ENCODE peak calls at places on chromosomes 1 and 21, in four cellular contexts. Q is NCI-H2107; P is AG04450; T is effector memory CD4-positive, alpha-beta T cell. H is an unnamed sample.

GRCh38 chr1:112706505-112707216 is at the start of gene RHOC:
- DNase-seq in T (peak; percentile 23), P (no peak), Q (no peak), H (no peak)

GRCh38 chr1:27398405-27399149 is 6.2 kb downstream of the GPR3 start:
- DNase-seq in Q (no peak), P (no peak), T (no peak), H (no peak)

GRCh38 chr1:19452221-19452663 is 33.1 kb downstream of the CAPZB start:
- DNase-seq in Q (no peak), T (no peak), P (no peak), H (no peak)

GRCh38 chr1:95067069-95067468 is 5.7 kb downstream of the ALG14 start:
- DNase-seq in P (no peak), T (no peak), Q (peak; percentile 37), H (no peak)

GRCh38 chr1:227712648-227713047 is 22.5 kb downstream of the JMJD4 start:
- DNase-seq in T (no peak), Q (no peak), P (no peak), H (no peak)

GRCh38 chr1:53575948-53576305 is 116.7 kb downstream of the DMRTB1 start:
- DNase-seq in P (no peak), T (no peak), Q (no peak), H (no peak)

GRCh38 chr1:72051538-72051937 is 230.8 kb downstream of the NEGR1 start:
- DNase-seq in P (no peak), Q (no peak), T (no peak), H (no peak)

GRCh38 chr1:55443175-55443933 is 228.2 kb upstream of the USP24 start:
- DNase-seq in P (peak; percentile 96), Q (peak; percentile 24), T (no peak), H (peak; percentile 75)

GRCh38 chr21:37620401-37620800 is 253.8 kb downstream of the DYRK1A start:
- DNase-seq in T (no peak), P (no peak), Q (no peak), H (no peak)

GRCh38 chr1:174958396-174958795 is 41.4 kb upstream of the CACYBP start:
- DNase-seq in T (no peak), Q (no peak), P (no peak), H (no peak)

GRCh38 chr1:53413175-53414001 is 45.8 kb upstream of the DMRTB1 start:
- DNase-seq in Q (no peak), P (peak; percentile 33), T (peak; percentile 65), H (no peak)

GRCh38 chr1:14697371-14697770 is 98.9 kb downstream of the KAZN start:
- DNase-seq in Q (no peak), T (no peak), P (no peak), H (no peak)

GRCh38 chr1:117633423-117633822 is 27.6 kb downstream of the TENT5C start:
- DNase-seq in Q (no peak), P (no peak), T (no peak), H (no peak)

GRCh38 chr1:61980561-61980960 is 214.1 kb upstream of the L1TD1 start:
- DNase-seq in T (no peak), P (no peak), Q (no peak), H (no peak)

GRCh38 chr21:25561668-25562641 is 45.3 kb downstream of the MRPL39 start:
- DNase-seq in P (peak; percentile 27), T (peak; percentile 58), Q (no peak), H (peak; percentile 51)

GRCh38 chr1:42420911-42421585 is 34.8 kb downstream of the ZMYND12 start:
- DNase-seq in Q (peak; percentile 86), T (no peak), P (peak; percentile 42), H (no peak)

GRCh38 chr1:43563779-43564616 is 33.3 kb downstream of the PTPRF start:
- DNase-seq in P (no peak), Q (no peak), T (no peak), H (no peak)

GRCh38 chr1:197062692-197063091 is 4.4 kb downstream of the F13B start:
- DNase-seq in Q (no peak), T (no peak), P (no peak), H (no peak)

GRCh38 chr21:42632336-42632751 is 21.1 kb upstream of the PDE9A start:
- DNase-seq in Q (no peak), P (no peak), T (no peak), H (peak; percentile 51)

GRCh38 chr1:207218512-207219352 is 102.7 kb upstream of the CD55 start:
- DNase-seq in Q (no peak), P (no peak), T (no peak), H (no peak)

GRCh38 chr1:87202922-87203655 is 125.6 kb upstream of the LMO4 start:
- DNase-seq in T (no peak), Q (no peak), P (no peak), H (no peak)

GRCh38 chr1:223394242-223394641 is 1.0 kb downstream of the CCDC185 start:
- DNase-seq in Q (no peak), T (no peak), P (no peak), H (no peak)

GRCh38 chr1:30929135-30929889 is 20.8 kb upstream of the SDC3 start:
- DNase-seq in Q (peak; percentile 45), P (no peak), T (peak; percentile 14), H (no peak)

GRCh38 chr1:186183219-186183618 is 191.8 kb downstream of the TPR start:
- DNase-seq in Q (no peak), T (no peak), P (no peak), H (peak; percentile 73)

GRCh38 chr1:183030053-183030452 is 6.8 kb downstream of the LAMC1 start:
- DNase-seq in P (no peak), T (no peak), Q (no peak), H (no peak)

GRCh38 chr1:167128261-167129227 is 34.7 kb downstream of the STYXL2 start:
- DNase-seq in Q (no peak), T (no peak), P (no peak), H (no peak)

GRCh38 chr1:160925652-160926241 is 28.9 kb downstream of the ITLN2 start:
- DNase-seq in P (no peak), Q (no peak), T (no peak), H (no peak)

GRCh38 chr1:203290261-203291089 is 14.8 kb upstream of the BTG2 start:
- DNase-seq in P (peak; percentile 47), Q (peak; percentile 94), T (peak; percentile 94), H (no peak)

GRCh38 chr21:46428286-46428685 is 30.4 kb upstream of the DIP2A start:
- DNase-seq in Q (no peak), T (no peak), P (no peak), H (no peak)

GRCh38 chr1:169835647-169836046 is 40.9 kb upstream of the METTL18 start:
- DNase-seq in Q (no peak), T (no peak), P (no peak), H (no peak)

GRCh38 chr1:983736-984475 is 2.0 kb upstream of the PERM1 start:
- DNase-seq in T (peak; percentile 25), P (no peak), Q (no peak), H (no peak)

GRCh38 chr1:24393892-24394291 is 19.7 kb downstream of the STPG1 start:
- DNase-seq in T (no peak), P (no peak), Q (no peak), H (no peak)

GRCh38 chr1:198892065-198892464 is 253.2 kb downstream of the PTPRC start:
- DNase-seq in Q (no peak), P (peak; percentile 61), T (no peak), H (no peak)

GRCh38 chr1:244599937-244600350 is 53.0 kb upstream of the DESI2 start:
- DNase-seq in T (peak; percentile 5), Q (no peak), P (peak; percentile 89), H (no peak)

GRCh38 chr21:33428669-33429068 is 25.5 kb downstream of the IFNGR2 start:
- DNase-seq in Q (no peak), T (no peak), P (no peak), H (peak; percentile 94)

GRCh38 chr1:220788146-220788545 is 1.4 kb downstream of the MTARC1 start:
- DNase-seq in Q (no peak), T (no peak), P (no peak), H (no peak)

GRCh38 chr1:91864017-91864700 is 21.8 kb downstream of the TGFBR3 start:
- DNase-seq in Q (no peak), T (no peak), P (no peak), H (no peak)

GRCh38 chr1:109971559-109971958 is 13.0 kb upstream of the AHCYL1 start:
- DNase-seq in Q (no peak), P (no peak), T (no peak), H (no peak)

H was measured in RWPE2.